ENCODE peak calls at places on chromosomes 11 and 22, in six cellular contexts. One of them, this sample, is unnamed. For H3K9me3 and H3K4me1, the result is how much of the 10 kb centered on the place peaks cover.

GRCh38 chr11:3037041-3037944 is 19.9 kb downstream of the CARS1 start:
- DNase-seq in pancreas: peak
- DNase-seq in right lobe of liver: peak
- DNase-seq in mucosa of descending colon: peak
- DNase-seq in left ventricle myocardium inferior: peak
- DNase-seq in adrenal gland: peak
- DNase-seq in this sample: peak

GRCh38 chr11:47565340-47566165 is at the start of gene PTPMT1:
- DNase-seq in pancreas: peak
- DNase-seq in right lobe of liver: peak
- DNase-seq in mucosa of descending colon: peak
- DNase-seq in left ventricle myocardium inferior: peak
- DNase-seq in adrenal gland: peak
- DNase-seq in this sample: peak

GRCh38 chr22:37675930-37676571 is 615 bp downstream of the LGALS1 start:
- DNase-seq in pancreas: peak
- DNase-seq in right lobe of liver: peak
- DNase-seq in mucosa of descending colon: peak
- DNase-seq in left ventricle myocardium inferior: peak
- DNase-seq in adrenal gland: peak
- DNase-seq in this sample: peak

GRCh38 chr11:44788536-44789227 is 61.9 kb downstream of the TSPAN18 start:
- DNase-seq in pancreas: no peak
- DNase-seq in right lobe of liver: no peak
- DNase-seq in mucosa of descending colon: no peak
- DNase-seq in left ventricle myocardium inferior: no peak
- DNase-seq in adrenal gland: no peak
- DNase-seq in this sample: peak

GRCh38 chr22:44372611-44373010 is 59.9 kb upstream of the SHISAL1 start:
- DNase-seq in pancreas: no peak
- DNase-seq in right lobe of liver: peak
- DNase-seq in mucosa of descending colon: no peak
- DNase-seq in left ventricle myocardium inferior: no peak
- DNase-seq in adrenal gland: peak
- DNase-seq in this sample: no peak

GRCh38 chr11:18088974-18089373 is 16.9 kb downstream of the SAAL1 start:
- DNase-seq in pancreas: no peak
- DNase-seq in right lobe of liver: no peak
- DNase-seq in mucosa of descending colon: no peak
- DNase-seq in left ventricle myocardium inferior: no peak
- DNase-seq in adrenal gland: no peak
- DNase-seq in this sample: no peak

GRCh38 chr11:12075822-12076821 is 34.3 kb upstream of the MICAL2 start:
- DNase-seq in pancreas: no peak
- DNase-seq in right lobe of liver: no peak
- DNase-seq in mucosa of descending colon: no peak
- DNase-seq in left ventricle myocardium inferior: no peak
- DNase-seq in adrenal gland: no peak
- DNase-seq in this sample: no peak

GRCh38 chr11:77590194-77590591 is 440 bp downstream of the AQP11 start:
- DNase-seq in pancreas: peak
- DNase-seq in right lobe of liver: peak
- DNase-seq in mucosa of descending colon: no peak
- DNase-seq in left ventricle myocardium inferior: peak
- DNase-seq in adrenal gland: peak
- DNase-seq in this sample: no peak

GRCh38 chr11:126328444-126328843 is 24.6 kb downstream of the DCPS start:
- DNase-seq in pancreas: no peak
- DNase-seq in right lobe of liver: peak
- DNase-seq in mucosa of descending colon: no peak
- DNase-seq in left ventricle myocardium inferior: no peak
- DNase-seq in adrenal gland: no peak
- DNase-seq in this sample: no peak

GRCh38 chr22:38397189-38398097 is 57.6 kb downstream of the KCNJ4 start:
- DNase-seq in pancreas: peak
- DNase-seq in right lobe of liver: no peak
- DNase-seq in mucosa of descending colon: peak
- DNase-seq in left ventricle myocardium inferior: peak
- DNase-seq in adrenal gland: peak
- DNase-seq in this sample: peak

GRCh38 chr22:43526117-43526655 is 114.4 kb downstream of the MPPED1 start:
- DNase-seq in pancreas: no peak
- DNase-seq in right lobe of liver: no peak
- DNase-seq in mucosa of descending colon: no peak
- DNase-seq in left ventricle myocardium inferior: no peak
- DNase-seq in adrenal gland: no peak
- DNase-seq in this sample: no peak

GRCh38 chr11:11786771-11787170 is 55.0 kb upstream of the USP47 start:
- DNase-seq in pancreas: no peak
- DNase-seq in right lobe of liver: no peak
- DNase-seq in mucosa of descending colon: no peak
- DNase-seq in left ventricle myocardium inferior: no peak
- DNase-seq in adrenal gland: no peak
- DNase-seq in this sample: no peak

GRCh38 chr22:38657248-38657909 is 941 bp downstream of the CBY1 start:
- DNase-seq in pancreas: peak
- DNase-seq in right lobe of liver: no peak
- DNase-seq in mucosa of descending colon: peak
- DNase-seq in left ventricle myocardium inferior: no peak
- DNase-seq in adrenal gland: peak
- DNase-seq in this sample: no peak

GRCh38 chr22:16783930-16784354 is 41.3 kb downstream of the XKR3 start:
- DNase-seq in pancreas: no peak
- DNase-seq in right lobe of liver: no peak
- DNase-seq in mucosa of descending colon: no peak
- DNase-seq in left ventricle myocardium inferior: no peak
- DNase-seq in adrenal gland: no peak
- DNase-seq in this sample: no peak

GRCh38 chr11:92528051-92528450 is 303.4 kb downstream of the FAT3 start:
- DNase-seq in pancreas: no peak
- DNase-seq in right lobe of liver: no peak
- DNase-seq in mucosa of descending colon: no peak
- DNase-seq in left ventricle myocardium inferior: no peak
- DNase-seq in adrenal gland: no peak
- DNase-seq in this sample: peak

GRCh38 chr11:3747704-3748103 is 49.6 kb downstream of the NUP98 start:
- DNase-seq in pancreas: no peak
- DNase-seq in right lobe of liver: no peak
- DNase-seq in mucosa of descending colon: no peak
- DNase-seq in left ventricle myocardium inferior: no peak
- DNase-seq in adrenal gland: no peak
- DNase-seq in this sample: no peak

GRCh38 chr11:115678942-115679341 is 174.7 kb upstream of the CADM1 start:
- DNase-seq in pancreas: no peak
- DNase-seq in right lobe of liver: no peak
- DNase-seq in mucosa of descending colon: peak
- DNase-seq in left ventricle myocardium inferior: no peak
- DNase-seq in adrenal gland: no peak
- DNase-seq in this sample: no peak

GRCh38 chr11:2360081-2360642 is 16.9 kb upstream of the CD81 start:
- DNase-seq in pancreas: peak
- DNase-seq in right lobe of liver: no peak
- DNase-seq in mucosa of descending colon: no peak
- DNase-seq in left ventricle myocardium inferior: no peak
- DNase-seq in adrenal gland: no peak
- DNase-seq in this sample: no peak

GRCh38 chr11:35688023-35688422 is 25.4 kb downstream of the TRIM44 start:
- DNase-seq in pancreas: no peak
- DNase-seq in right lobe of liver: no peak
- DNase-seq in mucosa of descending colon: no peak
- DNase-seq in left ventricle myocardium inferior: no peak
- DNase-seq in adrenal gland: no peak
- DNase-seq in this sample: no peak

GRCh38 chr11:11708256-11708655 is 86.5 kb upstream of the GALNT18 start:
- DNase-seq in pancreas: no peak
- DNase-seq in right lobe of liver: no peak
- DNase-seq in mucosa of descending colon: no peak
- DNase-seq in left ventricle myocardium inferior: no peak
- DNase-seq in adrenal gland: no peak
- DNase-seq in this sample: no peak

GRCh38 chr22:36027579-36027959 is 1.1 kb downstream of the RBFOX2 start:
- DNase-seq in pancreas: peak
- DNase-seq in right lobe of liver: no peak
- DNase-seq in mucosa of descending colon: no peak
- DNase-seq in left ventricle myocardium inferior: no peak
- DNase-seq in adrenal gland: no peak
- DNase-seq in this sample: peak

GRCh38 chr22:19661156-19661555 is 53.1 kb upstream of the SEPTIN5 start:
- DNase-seq in pancreas: no peak
- DNase-seq in right lobe of liver: no peak
- DNase-seq in mucosa of descending colon: no peak
- DNase-seq in left ventricle myocardium inferior: no peak
- DNase-seq in adrenal gland: no peak
- DNase-seq in this sample: no peak

GRCh38 chr11:48129697-48130395 is 86.8 kb upstream of the OR4B1 start:
- DNase-seq in pancreas: no peak
- DNase-seq in right lobe of liver: no peak
- DNase-seq in mucosa of descending colon: no peak
- DNase-seq in left ventricle myocardium inferior: no peak
- DNase-seq in adrenal gland: no peak
- DNase-seq in this sample: no peak

GRCh38 chr11:62127941-62128770 is 4.3 kb downstream of the INCENP start:
- DNase-seq in pancreas: no peak
- DNase-seq in right lobe of liver: no peak
- DNase-seq in mucosa of descending colon: no peak
- DNase-seq in left ventricle myocardium inferior: no peak
- DNase-seq in adrenal gland: no peak
- DNase-seq in this sample: no peak

GRCh38 chr11:41201156-41201555 is 258.3 kb downstream of the LRRC4C start:
- DNase-seq in pancreas: no peak
- DNase-seq in right lobe of liver: no peak
- DNase-seq in mucosa of descending colon: no peak
- DNase-seq in left ventricle myocardium inferior: no peak
- DNase-seq in adrenal gland: peak
- DNase-seq in this sample: peak

GRCh38 chr11:123924027-123924426 is 15.4 kb upstream of the OR4D5 start:
- DNase-seq in pancreas: no peak
- DNase-seq in right lobe of liver: no peak
- DNase-seq in mucosa of descending colon: no peak
- DNase-seq in left ventricle myocardium inferior: no peak
- DNase-seq in adrenal gland: no peak
- DNase-seq in this sample: no peak

GRCh38 chr11:86952933-86953637 is 2.1 kb downstream of the FZD4 start:
- DNase-seq in pancreas: no peak
- DNase-seq in right lobe of liver: no peak
- DNase-seq in mucosa of descending colon: no peak
- DNase-seq in left ventricle myocardium inferior: no peak
- DNase-seq in adrenal gland: no peak
- DNase-seq in this sample: no peak

GRCh38 chr22:22716136-22716535 is 71.7 kb downstream of the GGTLC2 start:
- DNase-seq in pancreas: no peak
- DNase-seq in right lobe of liver: no peak
- DNase-seq in mucosa of descending colon: no peak
- DNase-seq in left ventricle myocardium inferior: no peak
- DNase-seq in adrenal gland: no peak
- DNase-seq in this sample: no peak

GRCh38 chr11:77789731-77790476 is 30.6 kb downstream of the RSF1 start:
- DNase-seq in pancreas: no peak
- DNase-seq in right lobe of liver: no peak
- DNase-seq in mucosa of descending colon: no peak
- DNase-seq in left ventricle myocardium inferior: no peak
- DNase-seq in adrenal gland: no peak
- DNase-seq in this sample: no peak

GRCh38 chr11:130915556-130916237 is 582 bp downstream of the SNX19 start:
- DNase-seq in pancreas: no peak
- DNase-seq in right lobe of liver: no peak
- DNase-seq in mucosa of descending colon: peak
- DNase-seq in left ventricle myocardium inferior: no peak
- DNase-seq in adrenal gland: no peak
- DNase-seq in this sample: peak

GRCh38 chr22:49011379-49011768 is 816.3 kb downstream of the BRD1 start:
- DNase-seq in pancreas: no peak
- DNase-seq in right lobe of liver: peak
- DNase-seq in mucosa of descending colon: no peak
- DNase-seq in left ventricle myocardium inferior: no peak
- DNase-seq in adrenal gland: peak
- DNase-seq in this sample: no peak
- H3K9me3 ChIP-seq in pancreas: under half
- H3K9me3 ChIP-seq in right lobe of liver: under half
- H3K9me3 ChIP-seq in mucosa of descending colon: under half
- H3K9me3 ChIP-seq in left ventricle myocardium inferior: under half
- H3K9me3 ChIP-seq in adrenal gland: under half
- H3K9me3 ChIP-seq in this sample: under half

GRCh38 chr11:64869571-64870175 is 8.7 kb downstream of the EHD1 start:
- DNase-seq in pancreas: no peak
- DNase-seq in right lobe of liver: peak
- DNase-seq in mucosa of descending colon: no peak
- DNase-seq in left ventricle myocardium inferior: no peak
- DNase-seq in adrenal gland: no peak
- DNase-seq in this sample: peak
- H3K4me1 ChIP-seq in pancreas: under half
- H3K4me1 ChIP-seq in right lobe of liver: half or more
- H3K4me1 ChIP-seq in mucosa of descending colon: under half
- H3K4me1 ChIP-seq in left ventricle myocardium inferior: half or more
- H3K4me1 ChIP-seq in adrenal gland: half or more
- H3K4me1 ChIP-seq in this sample: half or more

GRCh38 chr11:69129647-69130046 is 26.1 kb upstream of the SMIM38 start:
- DNase-seq in pancreas: no peak
- DNase-seq in right lobe of liver: no peak
- DNase-seq in mucosa of descending colon: no peak
- DNase-seq in left ventricle myocardium inferior: no peak
- DNase-seq in adrenal gland: no peak
- DNase-seq in this sample: no peak

GRCh38 chr11:69130586-69131566 is 24.9 kb upstream of the SMIM38 start:
- DNase-seq in pancreas: no peak
- DNase-seq in right lobe of liver: no peak
- DNase-seq in mucosa of descending colon: peak
- DNase-seq in left ventricle myocardium inferior: peak
- DNase-seq in adrenal gland: no peak
- DNase-seq in this sample: peak

GRCh38 chr11:69131644-69132300 is 24.0 kb upstream of the SMIM38 start:
- DNase-seq in pancreas: peak
- DNase-seq in right lobe of liver: peak
- DNase-seq in mucosa of descending colon: peak
- DNase-seq in left ventricle myocardium inferior: peak
- DNase-seq in adrenal gland: peak
- DNase-seq in this sample: peak

GRCh38 chr11:69133251-69133650 is 22.5 kb upstream of the SMIM38 start:
- DNase-seq in pancreas: no peak
- DNase-seq in right lobe of liver: no peak
- DNase-seq in mucosa of descending colon: no peak
- DNase-seq in left ventricle myocardium inferior: no peak
- DNase-seq in adrenal gland: no peak
- DNase-seq in this sample: no peak

GRCh38 chr11:69132301-69132670 is 23.4 kb upstream of the SMIM38 start:
- DNase-seq in pancreas: no peak
- DNase-seq in right lobe of liver: no peak
- DNase-seq in mucosa of descending colon: peak
- DNase-seq in left ventricle myocardium inferior: no peak
- DNase-seq in adrenal gland: no peak
- DNase-seq in this sample: no peak
- H3K9me3 ChIP-seq in pancreas: under half
- H3K9me3 ChIP-seq in right lobe of liver: under half
- H3K9me3 ChIP-seq in mucosa of descending colon: under half
- H3K9me3 ChIP-seq in left ventricle myocardium inferior: under half
- H3K9me3 ChIP-seq in adrenal gland: under half
- H3K9me3 ChIP-seq in this sample: under half

GRCh38 chr22:30235687-30236170 is 10.8 kb downstream of the LIF start:
- DNase-seq in pancreas: peak
- DNase-seq in right lobe of liver: no peak
- DNase-seq in mucosa of descending colon: no peak
- DNase-seq in left ventricle myocardium inferior: no peak
- DNase-seq in adrenal gland: peak
- DNase-seq in this sample: peak
- H3K4me1 ChIP-seq in pancreas: under half
- H3K4me1 ChIP-seq in right lobe of liver: under half
- H3K4me1 ChIP-seq in mucosa of descending colon: under half
- H3K4me1 ChIP-seq in left ventricle myocardium inferior: under half
- H3K4me1 ChIP-seq in adrenal gland: under half
- H3K4me1 ChIP-seq in this sample: half or more